ENCODE peak calls at places on chromosomes 5 and 9, in seven cellular contexts. One of them, this sample, is unnamed.

GRCh38 chr9:131480258-131480657 is 22.5 kb upstream of the POMT1 start:
- DNase-seq in K562: no peak
- DNase-seq in SK-N-SH: no peak
- DNase-seq in HepG2: no peak
- DNase-seq in GM12878: no peak
- DNase-seq in H1: no peak
- DNase-seq in T47D: no peak
- DNase-seq in this sample: no peak

GRCh38 chr5:103444333-103445038 is 118.1 kb downstream of the NUDT12 start:
- DNase-seq in K562: no peak
- DNase-seq in SK-N-SH: peak; percentile 20
- DNase-seq in HepG2: no peak
- DNase-seq in GM12878: no peak
- DNase-seq in H1: no peak
- DNase-seq in T47D: peak; percentile 92
- DNase-seq in this sample: no peak

GRCh38 chr9:123411636-123412035 is 55.6 kb downstream of the CRB2 start:
- DNase-seq in K562: no peak
- DNase-seq in SK-N-SH: no peak
- DNase-seq in HepG2: no peak
- DNase-seq in GM12878: no peak
- DNase-seq in H1: no peak
- DNase-seq in T47D: no peak
- DNase-seq in this sample: no peak

GRCh38 chr5:87825583-87825982 is 412.9 kb upstream of the CCNH start:
- DNase-seq in K562: no peak
- DNase-seq in SK-N-SH: peak; percentile 37
- DNase-seq in HepG2: no peak
- DNase-seq in GM12878: no peak
- DNase-seq in H1: no peak
- DNase-seq in T47D: peak; percentile 28
- DNase-seq in this sample: no peak

GRCh38 chr9:34591091-34591910 is 1.8 kb upstream of the CNTFR start:
- DNase-seq in K562: peak; percentile 84
- DNase-seq in SK-N-SH: peak; percentile 95
- DNase-seq in HepG2: peak; percentile 47
- DNase-seq in GM12878: no peak
- DNase-seq in H1: no peak
- DNase-seq in T47D: peak; percentile 71
- DNase-seq in this sample: peak; percentile 33

GRCh38 chr9:121156263-121156731 is 45.4 kb downstream of the RAB14 start:
- DNase-seq in K562: no peak
- DNase-seq in SK-N-SH: no peak
- DNase-seq in HepG2: no peak
- DNase-seq in GM12878: peak; percentile 72
- DNase-seq in H1: no peak
- DNase-seq in T47D: no peak
- DNase-seq in this sample: no peak

GRCh38 chr5:57466544-57466943 is 16.1 kb downstream of the ACTBL2 start:
- DNase-seq in K562: no peak
- DNase-seq in SK-N-SH: peak; percentile 57
- DNase-seq in HepG2: no peak
- DNase-seq in GM12878: no peak
- DNase-seq in H1: no peak
- DNase-seq in T47D: peak; percentile 27
- DNase-seq in this sample: no peak

GRCh38 chr5:58019614-58020013 is 440.3 kb downstream of the PLK2 start:
- DNase-seq in K562: no peak
- DNase-seq in SK-N-SH: no peak
- DNase-seq in HepG2: no peak
- DNase-seq in GM12878: no peak
- DNase-seq in H1: no peak
- DNase-seq in T47D: no peak
- DNase-seq in this sample: no peak

GRCh38 chr9:132074736-132075135 is 4.9 kb downstream of the MED27 start:
- DNase-seq in K562: no peak
- DNase-seq in SK-N-SH: no peak
- DNase-seq in HepG2: no peak
- DNase-seq in GM12878: no peak
- DNase-seq in H1: no peak
- DNase-seq in T47D: no peak
- DNase-seq in this sample: no peak

GRCh38 chr5:42951847-42952411 is 88.2 kb downstream of the ANXA2R start:
- DNase-seq in K562: no peak
- DNase-seq in SK-N-SH: peak; percentile 24
- DNase-seq in HepG2: no peak
- DNase-seq in GM12878: no peak
- DNase-seq in H1: no peak
- DNase-seq in T47D: no peak
- DNase-seq in this sample: no peak

DNA sequence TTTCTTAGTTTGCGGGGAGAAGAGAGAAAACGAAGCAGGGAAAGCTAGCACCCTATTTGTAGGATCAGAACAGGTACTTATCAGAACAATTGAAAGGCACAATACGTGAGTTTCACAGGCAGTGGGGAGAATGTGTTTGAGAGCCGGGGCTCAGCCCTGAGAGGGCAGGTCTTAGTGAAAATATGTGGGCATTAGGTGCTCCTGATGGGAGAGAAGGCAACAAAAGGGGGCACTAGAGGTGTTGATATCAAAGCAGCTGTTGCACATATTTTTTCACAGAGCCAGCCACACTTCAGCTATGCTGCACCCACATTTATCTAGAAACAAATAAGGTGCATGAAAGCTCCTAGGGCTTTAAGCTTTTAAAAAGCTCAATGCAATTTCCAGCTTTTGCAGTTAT is 99.7 kb upstream of the MAN2A1 start:
- DNase-seq in K562: no peak
- DNase-seq in SK-N-SH: no peak
- DNase-seq in HepG2: no peak
- DNase-seq in GM12878: no peak
- DNase-seq in H1: no peak
- DNase-seq in T47D: no peak
- DNase-seq in this sample: no peak
- TF ChIP-seq JUND in K562: no peak
- TF ChIP-seq JUND in SK-N-SH: no peak
- TF ChIP-seq JUND in HepG2: no peak
- TF ChIP-seq JUND in GM12878: no peak
- TF ChIP-seq JUND in H1: no peak
- TF ChIP-seq JUND in T47D: no peak
- TF ChIP-seq JUND in this sample: no peak

GRCh38 chr5:179190851-179191505 is 130.8 kb downstream of the ZNF354C start:
- DNase-seq in K562: no peak
- DNase-seq in SK-N-SH: no peak
- DNase-seq in HepG2: no peak
- DNase-seq in GM12878: no peak
- DNase-seq in H1: no peak
- DNase-seq in T47D: no peak
- DNase-seq in this sample: no peak
- TF ChIP-seq JUND in K562: no peak
- TF ChIP-seq JUND in SK-N-SH: no peak
- TF ChIP-seq JUND in HepG2: no peak
- TF ChIP-seq JUND in GM12878: no peak
- TF ChIP-seq JUND in H1: no peak
- TF ChIP-seq JUND in T47D: no peak
- TF ChIP-seq JUND in this sample: no peak

GRCh38 chr9:14423816-14424261 is 109.9 kb upstream of the NFIB start:
- DNase-seq in K562: no peak
- DNase-seq in SK-N-SH: no peak
- DNase-seq in HepG2: no peak
- DNase-seq in GM12878: no peak
- DNase-seq in H1: no peak
- DNase-seq in T47D: no peak
- DNase-seq in this sample: no peak
- TF ChIP-seq JUND in K562: no peak
- TF ChIP-seq JUND in SK-N-SH: peak; percentile 80
- TF ChIP-seq JUND in HepG2: no peak
- TF ChIP-seq JUND in GM12878: no peak
- TF ChIP-seq JUND in H1: no peak
- TF ChIP-seq JUND in T47D: no peak
- TF ChIP-seq JUND in this sample: no peak

GRCh38 chr9:137762414-137763061 is 115.0 kb upstream of the CACNA1B start:
- DNase-seq in K562: no peak
- DNase-seq in SK-N-SH: no peak
- DNase-seq in HepG2: no peak
- DNase-seq in GM12878: peak; percentile 89
- DNase-seq in H1: no peak
- DNase-seq in T47D: no peak
- DNase-seq in this sample: no peak
- TF ChIP-seq JUND in K562: no peak
- TF ChIP-seq JUND in SK-N-SH: no peak
- TF ChIP-seq JUND in HepG2: no peak
- TF ChIP-seq JUND in GM12878: no peak
- TF ChIP-seq JUND in H1: no peak
- TF ChIP-seq JUND in T47D: no peak
- TF ChIP-seq JUND in this sample: no peak

GRCh38 chr5:1294839-1295649 is at the start of gene TERT:
- DNase-seq in K562: peak; percentile 72
- DNase-seq in SK-N-SH: peak; percentile 94
- DNase-seq in HepG2: no peak
- DNase-seq in GM12878: no peak
- DNase-seq in H1: no peak
- DNase-seq in T47D: no peak
- DNase-seq in this sample: no peak
- TF ChIP-seq JUND in K562: no peak
- TF ChIP-seq JUND in SK-N-SH: no peak
- TF ChIP-seq JUND in HepG2: no peak
- TF ChIP-seq JUND in GM12878: no peak
- TF ChIP-seq JUND in H1: no peak
- TF ChIP-seq JUND in T47D: no peak
- TF ChIP-seq JUND in this sample: no peak

DNA sequence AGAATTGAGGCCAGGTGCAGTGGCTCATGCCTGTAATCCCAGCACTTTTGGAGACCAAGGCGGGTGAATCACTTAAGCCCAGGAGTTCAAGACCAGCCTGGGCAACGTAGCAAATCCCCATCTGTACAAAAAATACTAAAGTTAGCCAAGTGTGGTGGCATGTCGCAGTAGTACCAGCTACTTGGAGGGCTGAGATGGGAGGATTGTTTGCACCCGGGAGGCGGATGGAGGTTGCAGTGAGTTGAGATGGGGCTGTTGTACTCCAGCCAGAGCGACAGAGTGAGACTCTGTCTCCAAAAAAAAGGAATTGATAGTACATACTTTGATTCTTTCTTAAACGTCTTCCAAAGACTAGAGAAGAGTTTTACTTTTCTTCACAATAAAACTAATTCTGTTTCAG is 132.1 kb upstream of the GRHPR start:
- DNase-seq in K562: no peak
- DNase-seq in SK-N-SH: no peak
- DNase-seq in HepG2: no peak
- DNase-seq in GM12878: no peak
- DNase-seq in H1: no peak
- DNase-seq in T47D: no peak
- DNase-seq in this sample: no peak
- TF ChIP-seq JUND in K562: no peak
- TF ChIP-seq JUND in SK-N-SH: no peak
- TF ChIP-seq JUND in HepG2: no peak
- TF ChIP-seq JUND in GM12878: no peak
- TF ChIP-seq JUND in H1: no peak
- TF ChIP-seq JUND in T47D: no peak
- TF ChIP-seq JUND in this sample: no peak

DNA sequence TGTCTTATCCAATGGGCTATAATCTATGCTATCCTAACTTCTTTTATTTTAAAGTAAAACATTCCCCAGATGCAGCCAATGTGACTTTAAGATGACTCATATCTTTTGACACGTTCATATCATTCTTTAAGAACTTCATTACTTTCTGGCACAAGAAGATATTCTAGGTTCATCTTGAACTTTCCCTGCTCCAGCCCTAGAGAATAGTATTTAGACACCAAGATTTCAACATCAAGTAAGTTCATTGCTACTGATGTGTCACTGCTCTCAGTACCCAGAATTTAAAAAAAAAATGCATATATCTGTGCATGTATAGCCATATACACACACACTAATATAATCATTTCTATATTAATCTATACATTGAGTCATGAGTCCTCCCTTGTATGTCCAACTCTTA is 175.2 kb downstream of the SAXO1 start:
- DNase-seq in K562: no peak
- DNase-seq in SK-N-SH: no peak
- DNase-seq in HepG2: no peak
- DNase-seq in GM12878: no peak
- DNase-seq in H1: no peak
- DNase-seq in T47D: no peak
- DNase-seq in this sample: no peak
- TF ChIP-seq JUND in K562: no peak
- TF ChIP-seq JUND in SK-N-SH: no peak
- TF ChIP-seq JUND in HepG2: no peak
- TF ChIP-seq JUND in GM12878: no peak
- TF ChIP-seq JUND in H1: no peak
- TF ChIP-seq JUND in T47D: no peak
- TF ChIP-seq JUND in this sample: no peak

DNA sequence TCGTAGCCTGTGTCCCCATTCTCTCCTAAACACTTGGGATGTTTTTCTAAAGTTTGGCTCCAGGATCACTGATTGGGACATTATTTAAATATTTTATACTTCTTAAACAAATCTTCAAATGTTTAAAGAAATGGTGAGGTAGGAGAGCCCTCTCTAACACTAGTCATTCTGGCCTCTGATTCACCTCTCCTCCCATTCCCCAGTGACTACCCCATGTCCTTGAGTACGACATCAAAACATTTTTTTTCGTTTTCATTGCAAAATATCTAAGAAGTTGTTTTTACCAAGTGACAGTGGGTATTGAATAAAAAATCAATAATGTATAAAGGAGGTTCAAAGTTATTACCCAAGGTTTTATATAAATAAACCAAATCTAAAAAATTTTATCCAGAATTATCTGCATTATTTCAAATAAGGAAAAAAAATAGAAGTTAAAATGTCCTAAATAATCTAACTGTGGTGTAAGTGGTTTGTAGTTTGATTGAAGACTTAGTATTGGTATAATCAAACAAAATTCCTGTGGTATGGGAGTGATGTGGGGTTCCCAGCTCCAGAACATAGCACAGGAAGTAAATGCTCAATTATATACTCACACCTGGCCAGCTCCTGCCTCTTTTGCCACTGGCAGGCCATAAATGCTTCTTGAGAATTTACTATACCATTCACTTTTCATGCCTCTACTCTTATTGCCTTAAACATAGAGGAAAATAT is 51.1 kb downstream of the MAST4 start:
- DNase-seq in K562: no peak
- DNase-seq in SK-N-SH: no peak
- DNase-seq in HepG2: no peak
- DNase-seq in GM12878: no peak
- DNase-seq in H1: no peak
- DNase-seq in T47D: no peak
- DNase-seq in this sample: no peak
- TF ChIP-seq JUND in K562: no peak
- TF ChIP-seq JUND in SK-N-SH: no peak
- TF ChIP-seq JUND in HepG2: no peak
- TF ChIP-seq JUND in GM12878: no peak
- TF ChIP-seq JUND in H1: no peak
- TF ChIP-seq JUND in T47D: no peak
- TF ChIP-seq JUND in this sample: no peak

GRCh38 chr9:116088396-116088795 is 65.2 kb upstream of the PAPPA start:
- DNase-seq in K562: no peak
- DNase-seq in SK-N-SH: no peak
- DNase-seq in HepG2: no peak
- DNase-seq in GM12878: no peak
- DNase-seq in H1: no peak
- DNase-seq in T47D: no peak
- DNase-seq in this sample: no peak
- TF ChIP-seq JUND in K562: no peak
- TF ChIP-seq JUND in SK-N-SH: no peak
- TF ChIP-seq JUND in HepG2: no peak
- TF ChIP-seq JUND in GM12878: no peak
- TF ChIP-seq JUND in H1: no peak
- TF ChIP-seq JUND in T47D: no peak
- TF ChIP-seq JUND in this sample: no peak

GRCh38 chr5:169013208-169013728 is 287.7 kb downstream of the SLIT3 start:
- DNase-seq in K562: no peak
- DNase-seq in SK-N-SH: no peak
- DNase-seq in HepG2: no peak
- DNase-seq in GM12878: no peak
- DNase-seq in H1: no peak
- DNase-seq in T47D: no peak
- DNase-seq in this sample: no peak
- TF ChIP-seq JUND in K562: no peak
- TF ChIP-seq JUND in SK-N-SH: no peak
- TF ChIP-seq JUND in HepG2: no peak
- TF ChIP-seq JUND in GM12878: no peak
- TF ChIP-seq JUND in H1: no peak
- TF ChIP-seq JUND in T47D: no peak
- TF ChIP-seq JUND in this sample: no peak

This sample was measured in HCT116.